ENCODE peak calls at places on chromosomes 5 and 9, in ten cellular contexts. One of them, this sample, is unnamed.

GRCh38 chr5:103513696-103514095 is 48.9 kb downstream of the NUDT12 start:
- DNase-seq in astrocyte of the cerebellum: no peak
- DNase-seq in CD4-positive, alpha-beta T cell: no peak
- DNase-seq in heart right ventricle: no peak
- DNase-seq in transverse colon: no peak
- DNase-seq in HFFc6: no peak
- DNase-seq in keratinocyte: no peak
- DNase-seq in left ventricle myocardium inferior: no peak
- DNase-seq in spleen: no peak
- DNase-seq in mammary epithelial cell: no peak
- DNase-seq in this sample: no peak

GRCh38 chr9:19994296-19994695 is 205.5 kb upstream of the SLC24A2 start:
- DNase-seq in astrocyte of the cerebellum: peak
- DNase-seq in CD4-positive, alpha-beta T cell: no peak
- DNase-seq in heart right ventricle: no peak
- DNase-seq in transverse colon: no peak
- DNase-seq in HFFc6: peak
- DNase-seq in keratinocyte: peak
- DNase-seq in left ventricle myocardium inferior: no peak
- DNase-seq in spleen: no peak
- DNase-seq in mammary epithelial cell: peak
- DNase-seq in this sample: peak

GRCh38 chr5:172958268-172959046 is 767 bp upstream of the RPL26L1 start:
- DNase-seq in astrocyte of the cerebellum: no peak
- DNase-seq in CD4-positive, alpha-beta T cell: peak
- DNase-seq in heart right ventricle: peak
- DNase-seq in transverse colon: peak
- DNase-seq in HFFc6: no peak
- DNase-seq in keratinocyte: no peak
- DNase-seq in left ventricle myocardium inferior: peak
- DNase-seq in spleen: peak
- DNase-seq in mammary epithelial cell: peak
- DNase-seq in this sample: no peak

GRCh38 chr5:22852807-22853670 is at the start of gene CDH12:
- DNase-seq in astrocyte of the cerebellum: no peak
- DNase-seq in CD4-positive, alpha-beta T cell: no peak
- DNase-seq in heart right ventricle: no peak
- DNase-seq in transverse colon: no peak
- DNase-seq in HFFc6: no peak
- DNase-seq in keratinocyte: no peak
- DNase-seq in left ventricle myocardium inferior: no peak
- DNase-seq in spleen: peak
- DNase-seq in mammary epithelial cell: peak
- DNase-seq in this sample: no peak

GRCh38 chr9:8489845-8490244 is 690.3 kb upstream of the DMAC1 start:
- DNase-seq in astrocyte of the cerebellum: no peak
- DNase-seq in CD4-positive, alpha-beta T cell: no peak
- DNase-seq in heart right ventricle: no peak
- DNase-seq in transverse colon: no peak
- DNase-seq in HFFc6: no peak
- DNase-seq in keratinocyte: no peak
- DNase-seq in left ventricle myocardium inferior: no peak
- DNase-seq in spleen: no peak
- DNase-seq in mammary epithelial cell: no peak
- DNase-seq in this sample: no peak

GRCh38 chr5:98770158-98770910 is 3.1 kb upstream of the RGMB start:
- DNase-seq in astrocyte of the cerebellum: no peak
- DNase-seq in CD4-positive, alpha-beta T cell: no peak
- DNase-seq in heart right ventricle: peak
- DNase-seq in transverse colon: peak
- DNase-seq in HFFc6: no peak
- DNase-seq in keratinocyte: no peak
- DNase-seq in left ventricle myocardium inferior: peak
- DNase-seq in spleen: peak
- DNase-seq in mammary epithelial cell: peak
- DNase-seq in this sample: peak

GRCh38 chr5:125499969-125500368 is 753.5 kb upstream of the ZNF608 start:
- DNase-seq in astrocyte of the cerebellum: no peak
- DNase-seq in CD4-positive, alpha-beta T cell: no peak
- DNase-seq in heart right ventricle: no peak
- DNase-seq in transverse colon: no peak
- DNase-seq in HFFc6: no peak
- DNase-seq in keratinocyte: no peak
- DNase-seq in left ventricle myocardium inferior: no peak
- DNase-seq in spleen: no peak
- DNase-seq in mammary epithelial cell: no peak
- DNase-seq in this sample: no peak

GRCh38 chr9:107683566-107683965 is 194.0 kb upstream of the KLF4 start:
- DNase-seq in astrocyte of the cerebellum: no peak
- DNase-seq in CD4-positive, alpha-beta T cell: no peak
- DNase-seq in heart right ventricle: no peak
- DNase-seq in transverse colon: peak
- DNase-seq in HFFc6: no peak
- DNase-seq in keratinocyte: no peak
- DNase-seq in left ventricle myocardium inferior: no peak
- DNase-seq in spleen: no peak
- DNase-seq in mammary epithelial cell: no peak
- DNase-seq in this sample: no peak

GRCh38 chr9:98916660-98917059 is 27.0 kb upstream of the COL15A1 start:
- DNase-seq in astrocyte of the cerebellum: peak
- DNase-seq in CD4-positive, alpha-beta T cell: no peak
- DNase-seq in heart right ventricle: peak
- DNase-seq in transverse colon: peak
- DNase-seq in HFFc6: no peak
- DNase-seq in keratinocyte: no peak
- DNase-seq in left ventricle myocardium inferior: peak
- DNase-seq in spleen: no peak
- DNase-seq in mammary epithelial cell: no peak
- DNase-seq in this sample: no peak

GRCh38 chr9:72465602-72466001 is 55.8 kb upstream of the TMC1 start:
- DNase-seq in astrocyte of the cerebellum: no peak
- DNase-seq in CD4-positive, alpha-beta T cell: no peak
- DNase-seq in heart right ventricle: no peak
- DNase-seq in transverse colon: no peak
- DNase-seq in HFFc6: peak
- DNase-seq in keratinocyte: no peak
- DNase-seq in left ventricle myocardium inferior: no peak
- DNase-seq in spleen: no peak
- DNase-seq in mammary epithelial cell: no peak
- DNase-seq in this sample: no peak

GRCh38 chr9:74309654-74310053 is 187.5 kb upstream of the RORB start:
- DNase-seq in astrocyte of the cerebellum: no peak
- DNase-seq in CD4-positive, alpha-beta T cell: no peak
- DNase-seq in heart right ventricle: no peak
- DNase-seq in transverse colon: no peak
- DNase-seq in HFFc6: no peak
- DNase-seq in keratinocyte: no peak
- DNase-seq in left ventricle myocardium inferior: no peak
- DNase-seq in spleen: no peak
- DNase-seq in mammary epithelial cell: no peak
- DNase-seq in this sample: no peak
- TF ChIP-seq CTCF in astrocyte of the cerebellum: no peak
- TF ChIP-seq CTCF in CD4-positive, alpha-beta T cell: no peak
- TF ChIP-seq CTCF in heart right ventricle: no peak
- TF ChIP-seq CTCF in transverse colon: no peak
- TF ChIP-seq CTCF in HFFc6: no peak
- TF ChIP-seq CTCF in keratinocyte: no peak
- TF ChIP-seq CTCF in left ventricle myocardium inferior: peak
- TF ChIP-seq CTCF in spleen: no peak
- TF ChIP-seq CTCF in mammary epithelial cell: no peak
- TF ChIP-seq CTCF in this sample: no peak

DNA sequence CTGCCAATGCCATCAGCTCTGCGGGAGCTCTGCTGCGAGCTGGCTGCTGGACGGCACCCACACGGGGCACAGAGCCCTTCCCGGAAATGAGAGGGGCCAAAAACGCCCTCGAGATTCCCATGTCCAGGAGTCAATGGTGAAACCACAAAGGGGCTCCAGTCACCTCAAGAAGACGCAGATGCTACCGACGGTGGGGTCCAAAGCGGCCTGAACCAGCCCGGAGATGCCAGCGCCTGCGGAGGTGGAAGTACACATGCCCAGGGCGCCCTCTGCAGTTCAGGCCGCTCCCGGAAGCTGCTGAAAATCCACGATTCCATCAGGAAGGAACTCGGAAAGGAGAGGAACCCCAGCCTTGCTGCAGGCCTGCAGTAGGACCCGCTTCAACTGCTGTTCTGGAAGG is 82.4 kb upstream of the SELENOP start:
- DNase-seq in astrocyte of the cerebellum: no peak
- DNase-seq in CD4-positive, alpha-beta T cell: no peak
- DNase-seq in heart right ventricle: peak
- DNase-seq in transverse colon: no peak
- DNase-seq in HFFc6: no peak
- DNase-seq in keratinocyte: no peak
- DNase-seq in left ventricle myocardium inferior: peak
- DNase-seq in spleen: no peak
- DNase-seq in mammary epithelial cell: no peak
- DNase-seq in this sample: peak
- TF ChIP-seq CTCF in astrocyte of the cerebellum: peak
- TF ChIP-seq CTCF in CD4-positive, alpha-beta T cell: no peak
- TF ChIP-seq CTCF in heart right ventricle: peak
- TF ChIP-seq CTCF in transverse colon: no peak
- TF ChIP-seq CTCF in HFFc6: peak
- TF ChIP-seq CTCF in keratinocyte: peak
- TF ChIP-seq CTCF in left ventricle myocardium inferior: peak
- TF ChIP-seq CTCF in spleen: no peak
- TF ChIP-seq CTCF in mammary epithelial cell: no peak
- TF ChIP-seq CTCF in this sample: no peak

GRCh38 chr5:31976161-31976560 is 198.0 kb downstream of the GOLPH3 start:
- DNase-seq in astrocyte of the cerebellum: no peak
- DNase-seq in CD4-positive, alpha-beta T cell: no peak
- DNase-seq in heart right ventricle: no peak
- DNase-seq in transverse colon: no peak
- DNase-seq in HFFc6: no peak
- DNase-seq in keratinocyte: no peak
- DNase-seq in left ventricle myocardium inferior: no peak
- DNase-seq in spleen: no peak
- DNase-seq in mammary epithelial cell: no peak
- DNase-seq in this sample: no peak
- TF ChIP-seq CTCF in astrocyte of the cerebellum: no peak
- TF ChIP-seq CTCF in CD4-positive, alpha-beta T cell: no peak
- TF ChIP-seq CTCF in heart right ventricle: no peak
- TF ChIP-seq CTCF in transverse colon: no peak
- TF ChIP-seq CTCF in HFFc6: no peak
- TF ChIP-seq CTCF in keratinocyte: no peak
- TF ChIP-seq CTCF in left ventricle myocardium inferior: no peak
- TF ChIP-seq CTCF in spleen: no peak
- TF ChIP-seq CTCF in mammary epithelial cell: no peak
- TF ChIP-seq CTCF in this sample: no peak

GRCh38 chr5:73437126-73438047 is 11.2 kb downstream of the FOXD1 start:
- DNase-seq in astrocyte of the cerebellum: no peak
- DNase-seq in CD4-positive, alpha-beta T cell: no peak
- DNase-seq in heart right ventricle: peak
- DNase-seq in transverse colon: peak
- DNase-seq in HFFc6: peak
- DNase-seq in keratinocyte: no peak
- DNase-seq in left ventricle myocardium inferior: no peak
- DNase-seq in spleen: no peak
- DNase-seq in mammary epithelial cell: peak
- DNase-seq in this sample: peak
- TF ChIP-seq CTCF in astrocyte of the cerebellum: peak
- TF ChIP-seq CTCF in CD4-positive, alpha-beta T cell: no peak
- TF ChIP-seq CTCF in heart right ventricle: no peak
- TF ChIP-seq CTCF in transverse colon: no peak
- TF ChIP-seq CTCF in HFFc6: peak
- TF ChIP-seq CTCF in keratinocyte: peak
- TF ChIP-seq CTCF in left ventricle myocardium inferior: no peak
- TF ChIP-seq CTCF in spleen: no peak
- TF ChIP-seq CTCF in mammary epithelial cell: no peak
- TF ChIP-seq CTCF in this sample: peak

GRCh38 chr5:95620030-95620869 is at the start of gene GPR150:
- DNase-seq in astrocyte of the cerebellum: no peak
- DNase-seq in CD4-positive, alpha-beta T cell: peak
- DNase-seq in heart right ventricle: peak
- DNase-seq in transverse colon: peak
- DNase-seq in HFFc6: peak
- DNase-seq in keratinocyte: no peak
- DNase-seq in left ventricle myocardium inferior: peak
- DNase-seq in spleen: peak
- DNase-seq in mammary epithelial cell: peak
- DNase-seq in this sample: peak

GRCh38 chr5:95621839-95622629 is 2.1 kb downstream of the GPR150 start:
- DNase-seq in astrocyte of the cerebellum: no peak
- DNase-seq in CD4-positive, alpha-beta T cell: peak
- DNase-seq in heart right ventricle: no peak
- DNase-seq in transverse colon: peak
- DNase-seq in HFFc6: no peak
- DNase-seq in keratinocyte: no peak
- DNase-seq in left ventricle myocardium inferior: no peak
- DNase-seq in spleen: no peak
- DNase-seq in mammary epithelial cell: no peak
- DNase-seq in this sample: no peak

GRCh38 chr5:95619518-95620029 is 313 bp upstream of the GPR150 start:
- DNase-seq in astrocyte of the cerebellum: no peak
- DNase-seq in CD4-positive, alpha-beta T cell: no peak
- DNase-seq in heart right ventricle: no peak
- DNase-seq in transverse colon: no peak
- DNase-seq in HFFc6: no peak
- DNase-seq in keratinocyte: no peak
- DNase-seq in left ventricle myocardium inferior: no peak
- DNase-seq in spleen: no peak
- DNase-seq in mammary epithelial cell: no peak
- DNase-seq in this sample: no peak

GRCh38 chr5:95619096-95619495 is 791 bp upstream of the GPR150 start:
- DNase-seq in astrocyte of the cerebellum: no peak
- DNase-seq in CD4-positive, alpha-beta T cell: no peak
- DNase-seq in heart right ventricle: no peak
- DNase-seq in transverse colon: no peak
- DNase-seq in HFFc6: no peak
- DNase-seq in keratinocyte: no peak
- DNase-seq in left ventricle myocardium inferior: no peak
- DNase-seq in spleen: no peak
- DNase-seq in mammary epithelial cell: no peak
- DNase-seq in this sample: no peak

DNA sequence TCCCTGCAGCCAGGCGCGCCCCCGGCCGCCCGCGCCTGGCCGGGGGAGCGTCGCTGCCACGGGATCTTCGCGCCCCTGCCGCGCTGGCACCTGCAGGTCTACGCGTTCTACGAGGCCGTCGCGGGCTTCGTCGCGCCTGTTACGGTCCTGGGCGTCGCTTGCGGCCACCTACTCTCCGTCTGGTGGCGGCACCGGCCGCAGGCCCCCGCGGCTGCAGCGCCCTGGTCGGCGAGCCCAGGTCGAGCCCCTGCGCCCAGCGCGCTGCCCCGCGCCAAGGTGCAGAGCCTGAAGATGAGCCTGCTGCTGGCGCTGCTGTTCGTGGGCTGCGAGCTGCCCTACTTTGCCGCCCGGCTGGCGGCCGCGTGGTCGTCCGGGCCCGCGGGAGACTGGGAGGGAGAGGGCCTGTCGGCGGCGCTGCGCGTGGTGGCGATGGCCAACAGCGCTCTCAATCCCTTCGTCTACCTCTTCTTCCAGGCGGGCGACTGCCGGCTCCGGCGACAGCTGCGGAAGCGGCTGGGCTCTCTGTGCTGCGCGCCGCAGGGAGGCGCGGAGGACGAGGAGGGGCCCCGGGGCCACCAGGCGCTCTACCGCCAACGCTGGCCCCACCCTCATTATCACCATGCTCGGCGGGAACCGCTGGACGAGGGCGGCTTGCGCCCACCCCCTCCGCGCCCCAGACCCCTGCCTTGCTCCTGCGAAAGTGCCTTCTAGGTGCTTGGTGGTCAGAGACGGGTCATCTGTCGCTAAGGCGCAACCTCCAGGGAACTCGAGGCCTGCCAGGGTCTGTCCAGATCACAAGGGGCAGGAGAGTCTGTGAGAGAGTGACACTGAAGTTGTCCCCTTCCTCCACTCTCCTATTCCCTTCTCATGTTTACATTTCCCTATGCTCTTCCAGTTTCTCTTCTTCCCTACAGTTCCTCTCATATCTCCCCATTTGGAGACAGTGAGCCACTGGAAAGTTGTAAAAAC is 1.3 kb downstream of the GPR150 start:
- DNase-seq in astrocyte of the cerebellum: no peak
- DNase-seq in CD4-positive, alpha-beta T cell: peak
- DNase-seq in heart right ventricle: peak
- DNase-seq in transverse colon: peak
- DNase-seq in HFFc6: no peak
- DNase-seq in keratinocyte: no peak
- DNase-seq in left ventricle myocardium inferior: peak
- DNase-seq in spleen: peak
- DNase-seq in mammary epithelial cell: no peak
- DNase-seq in this sample: peak
- TF ChIP-seq CTCF in astrocyte of the cerebellum: no peak
- TF ChIP-seq CTCF in CD4-positive, alpha-beta T cell: no peak
- TF ChIP-seq CTCF in heart right ventricle: no peak
- TF ChIP-seq CTCF in transverse colon: no peak
- TF ChIP-seq CTCF in HFFc6: no peak
- TF ChIP-seq CTCF in keratinocyte: peak
- TF ChIP-seq CTCF in left ventricle myocardium inferior: no peak
- TF ChIP-seq CTCF in spleen: no peak
- TF ChIP-seq CTCF in mammary epithelial cell: no peak
- TF ChIP-seq CTCF in this sample: no peak